ENCODE peak calls at places on chromosome 1, in nine cellular contexts. S is mammary epithelial cell, I is PC-3, P is hepatocyte, E is HCT116, D is astrocyte, V is neural progenitor cell, R is GM23338, F is endothelial cell of umbilical vein. N is an unnamed sample.

GRCh38 chr1:234611799-234612351 is 1.9 kb upstream of the IRF2BP2 start:
- DNase-seq in S (no peak), I (no peak), P (peak; percentile 72), E (no peak), D (no peak), V (peak; percentile 48), R (no peak), F (no peak), N (no peak)

GRCh38 chr1:224317383-224318045 is 12.5 kb downstream of the NVL start:
- DNase-seq in S (no peak), I (peak; percentile 42), P (no peak), E (no peak), D (no peak), V (no peak), R (no peak), F (no peak), N (no peak)

GRCh38 chr1:219903353-219903871 is 24.9 kb downstream of the SLC30A10 start:
- DNase-seq in S (no peak), I (no peak), P (no peak), E (no peak), D (no peak), V (no peak), R (no peak), F (no peak), N (no peak)

GRCh38 chr1:21818661-21819060 is 6.6 kb downstream of the LDLRAD2 start:
- DNase-seq in S (no peak), I (peak; percentile 41), P (peak; percentile 58), E (peak; percentile 12), D (no peak), V (peak; percentile 73), R (peak; percentile 81), F (no peak), N (no peak)

GRCh38 chr1:18108313-18109057 is 887 bp downstream of the IGSF21 start:
- DNase-seq in S (no peak), I (no peak), P (no peak), E (no peak), D (no peak), V (peak; percentile 26), R (no peak), F (no peak), N (no peak)

GRCh38 chr1:25711555-25712298 is 88.3 kb upstream of the SELENON start:
- DNase-seq in S (no peak), I (peak; percentile 74), P (no peak), E (no peak), D (peak; percentile 41), V (no peak), R (no peak), F (no peak), N (no peak)

GRCh38 chr1:39671793-39672550 is at the start of gene NT5C1A:
- DNase-seq in S (no peak), I (no peak), P (peak; percentile 49), E (no peak), D (no peak), V (peak; percentile 71), R (peak; percentile 60), F (no peak), N (no peak)

GRCh38 chr1:26705788-26706237 is 10.0 kb downstream of the ARID1A start:
- DNase-seq in S (no peak), I (peak; percentile 98), P (no peak), E (no peak), D (peak; percentile 94), V (no peak), R (no peak), F (peak; percentile 59), N (no peak)

GRCh38 chr1:24513691-24514090 is 11.1 kb downstream of the RCAN3 start:
- DNase-seq in S (no peak), I (no peak), P (no peak), E (no peak), D (no peak), V (no peak), R (no peak), F (no peak), N (no peak)

DNA sequence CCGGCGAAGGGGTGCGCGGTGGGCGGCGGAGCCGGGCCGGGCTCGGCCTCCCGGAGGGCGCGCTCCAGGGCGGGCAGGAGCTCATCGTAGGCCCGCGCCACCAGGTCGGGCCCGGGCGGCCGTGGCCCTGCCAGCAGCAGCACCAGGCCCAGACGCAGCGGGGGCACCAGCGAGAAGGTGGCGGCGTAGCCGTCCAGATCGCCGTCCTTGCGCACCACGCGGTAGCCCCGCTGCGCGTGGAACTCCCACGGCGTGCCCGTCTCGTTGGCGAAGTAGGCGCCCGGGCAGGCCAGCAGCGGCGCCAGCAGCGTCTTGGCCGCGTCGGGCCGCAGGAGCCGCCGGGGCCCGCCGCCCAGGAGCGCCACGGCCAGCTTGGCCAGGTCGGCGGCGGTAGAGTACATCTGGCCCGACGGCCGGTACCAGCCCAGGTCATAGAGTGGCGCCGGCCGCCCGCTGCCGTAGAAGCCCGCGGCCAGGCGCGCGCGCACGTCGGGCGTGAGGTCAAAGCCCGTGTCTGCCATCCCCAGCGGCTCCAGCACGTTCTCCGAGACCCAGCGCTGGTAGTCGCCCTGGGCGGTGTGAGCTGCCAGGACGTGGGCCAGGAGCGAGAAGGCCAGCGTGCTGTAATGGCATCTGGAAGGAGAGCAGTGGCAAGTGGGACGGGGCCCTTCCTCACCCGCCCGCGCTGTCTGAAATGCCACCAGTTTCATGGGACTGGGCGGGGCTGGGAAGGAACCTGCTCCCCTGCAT is 19.1 kb downstream of the LACTBL1 start:
- DNase-seq in S (no peak), I (no peak), P (no peak), E (no peak), D (no peak), V (no peak), R (peak; percentile 79), F (no peak), N (no peak)
- TF ChIP-seq EZH2 in S (no peak), I (no peak), P (no peak), E (no peak), D (peak; percentile 96), V (no peak), R (no peak), F (peak; percentile 82), N (peak; percentile 77)

GRCh38 chr1:209456878-209457277 is 126.6 kb upstream of the CAMK1G start:
- DNase-seq in S (no peak), I (no peak), P (peak; percentile 40), E (no peak), D (peak; percentile 13), V (no peak), R (no peak), F (no peak), N (no peak)

GRCh38 chr1:209455133-209455532 is 128.4 kb upstream of the CAMK1G start:
- DNase-seq in S (peak; percentile 35), I (peak; percentile 36), P (no peak), E (no peak), D (no peak), V (no peak), R (no peak), F (no peak), N (no peak)

GRCh38 chr1:209457618-209458017 is 125.9 kb upstream of the CAMK1G start:
- DNase-seq in S (no peak), I (no peak), P (no peak), E (no peak), D (no peak), V (no peak), R (no peak), F (no peak), N (no peak)

GRCh38 chr1:209454340-209455014 is 129.0 kb upstream of the CAMK1G start:
- DNase-seq in S (no peak), I (peak; percentile 50), P (no peak), E (no peak), D (no peak), V (no peak), R (no peak), F (no peak), N (no peak)

GRCh38 chr1:209455666-209456065 is 127.8 kb upstream of the CAMK1G start:
- DNase-seq in S (no peak), I (no peak), P (no peak), E (no peak), D (no peak), V (peak; percentile 44), R (no peak), F (no peak), N (no peak)
- TF ChIP-seq EZH2 in S (no peak), I (no peak), P (no peak), E (no peak), D (no peak), V (no peak), R (no peak), F (no peak), N (no peak)

DNA sequence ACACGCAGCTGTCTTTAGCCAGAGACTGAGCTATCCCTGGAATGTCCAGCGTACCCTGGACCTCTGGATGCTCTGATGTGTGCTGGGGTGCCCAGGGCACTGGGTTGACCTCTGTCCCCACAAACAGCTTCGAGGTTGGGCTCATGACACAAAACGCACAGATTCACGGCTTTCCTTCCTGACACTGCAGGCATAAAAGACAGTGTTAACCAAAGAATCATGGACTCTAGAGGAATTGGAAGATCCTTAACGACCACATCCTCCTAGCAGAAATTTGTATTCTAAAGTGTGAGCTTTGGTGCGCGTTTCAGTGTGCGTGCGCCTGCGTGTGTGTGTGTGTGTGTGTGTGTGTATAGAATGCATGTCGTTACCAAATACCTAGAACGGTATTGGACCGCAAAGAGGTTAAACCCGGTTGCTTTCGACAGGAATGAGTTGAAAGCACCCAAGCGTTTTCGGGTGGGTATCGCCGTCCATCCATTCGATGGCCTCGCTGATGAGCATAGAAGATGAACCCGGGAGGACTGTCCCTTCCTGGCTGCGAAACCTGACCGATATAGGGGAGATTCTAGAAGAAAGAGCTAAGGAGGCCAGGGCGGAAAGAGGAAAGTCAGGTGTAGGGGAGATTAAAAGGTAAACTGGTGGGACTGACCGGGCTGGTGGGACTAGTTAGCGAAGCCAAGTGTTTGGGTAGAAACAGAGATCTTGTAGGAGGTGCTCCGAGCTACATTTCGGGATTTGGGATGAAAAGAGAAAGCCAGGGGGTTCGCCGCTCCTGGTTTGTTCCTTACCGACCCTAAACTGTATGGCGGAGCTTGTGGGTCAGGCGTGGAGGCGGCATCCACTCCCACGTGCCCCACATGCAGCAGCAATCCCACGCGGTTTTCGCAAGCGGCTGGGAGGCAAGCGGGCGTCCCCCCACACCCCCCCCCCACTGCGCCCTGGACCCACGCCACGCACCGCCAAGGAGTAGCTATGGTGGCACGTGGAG is 6.8 kb upstream of the LHX9 start:
- DNase-seq in S (no peak), I (no peak), P (no peak), E (no peak), D (no peak), V (peak; percentile 39), R (peak; percentile 45), F (no peak), N (no peak)
- TF ChIP-seq EZH2 in S (peak; percentile 99), I (no peak), P (peak; percentile 42), E (no peak), D (peak; percentile 47), V (peak; percentile 75), R (peak; percentile 100), F (peak; percentile 80), N (peak; percentile 98)

DNA sequence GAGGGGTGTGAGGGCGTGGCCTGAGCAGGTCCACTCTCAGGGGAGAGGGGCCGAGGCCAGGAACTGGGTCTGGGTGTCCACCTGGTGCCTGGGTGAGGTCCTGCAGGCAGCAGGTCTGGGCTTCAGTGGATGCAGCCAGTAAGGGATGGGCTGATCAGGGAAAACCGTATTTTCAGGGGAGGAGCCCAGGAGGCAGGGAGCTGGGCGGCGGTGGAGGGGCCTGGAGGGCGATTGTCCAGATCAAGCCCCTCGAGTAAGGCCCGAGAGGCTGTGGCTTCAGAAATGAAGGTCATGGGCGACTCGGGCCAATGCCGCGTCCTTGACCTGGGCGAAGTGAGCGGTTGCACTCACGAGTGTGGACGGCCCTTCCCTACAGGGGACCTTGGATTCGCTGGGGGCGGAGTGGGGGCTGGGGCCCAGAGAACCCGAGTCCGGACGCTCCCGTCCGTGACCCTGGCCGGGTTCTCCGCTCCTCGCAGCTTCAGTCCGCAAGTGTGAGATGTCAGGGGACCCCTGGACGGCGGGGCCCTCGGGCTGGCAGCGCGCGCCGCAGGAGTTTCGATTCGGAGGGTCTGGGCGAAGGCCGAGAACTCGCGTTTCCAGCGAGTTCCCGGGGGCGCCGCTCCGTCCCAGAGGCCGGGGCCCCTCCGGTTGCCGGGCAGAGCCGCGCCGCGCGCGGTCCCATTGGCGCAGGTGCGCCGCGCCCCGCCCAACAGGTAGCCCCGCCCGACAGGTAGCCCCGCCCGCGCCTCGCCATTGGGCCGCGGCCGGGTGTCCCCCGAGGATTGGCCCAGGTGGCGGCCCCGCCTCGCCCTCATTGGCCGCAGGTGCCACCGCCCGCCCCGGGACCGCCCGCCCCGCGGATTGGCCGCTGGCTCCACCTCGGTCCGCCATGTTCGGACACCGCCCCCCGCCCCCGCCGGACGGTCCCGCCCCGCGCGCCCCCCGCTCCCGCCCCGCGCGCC is at the start of gene PRKCZ:
- DNase-seq in S (peak; percentile 94), I (peak; percentile 99), P (peak; percentile 97), E (peak; percentile 73), D (no peak), V (peak; percentile 97), R (peak; percentile 96), F (no peak), N (peak; percentile 40)
- TF ChIP-seq EZH2 in S (no peak), I (no peak), P (no peak), E (no peak), D (peak; percentile 99), V (no peak), R (no peak), F (no peak), N (no peak)

N was measured in keratinocyte.